ENCODE peak calls at places on chromosomes 16 and 17, in eight cellular contexts. P is right lobe of liver, X is spleen, Q is tibial nerve, H is ovary, D is IMR-90, I is gastrocnemius medialis, W is adrenal gland. U is an unnamed sample.
A peak's percentile ranks its signal among the peaks of the same experiment; 100 is the strongest.

GRCh38 chr17:19285218-19285900 is 48.2 kb downstream of the EPN2 start:
- DNase-seq in P (no peak), X (peak; percentile 74), Q (no peak), H (no peak), D (no peak), I (no peak), W (no peak), U (no peak)

GRCh38 chr17:51703364-51704341 is 443.3 kb downstream of the UTP18 start:
- DNase-seq in P (peak; percentile 71), X (no peak), Q (peak; percentile 62), H (peak; percentile 76), D (no peak), I (no peak), W (peak; percentile 70), U (peak; percentile 77)

GRCh38 chr17:50130778-50131317 is 888 bp upstream of the SAMD14 start:
- DNase-seq in P (no peak), X (no peak), Q (no peak), H (no peak), D (no peak), I (no peak), W (no peak), U (no peak)

GRCh38 chr16:17743158-17743557 is 272.4 kb upstream of the XYLT1 start:
- DNase-seq in P (no peak), X (no peak), Q (no peak), H (no peak), D (no peak), I (no peak), W (no peak), U (no peak)

GRCh38 chr16:20918486-20919239 is 18.1 kb downstream of the LYRM1 start:
- DNase-seq in P (peak; percentile 33), X (no peak), Q (peak; percentile 47), H (no peak), D (peak; percentile 35), I (peak; percentile 31), W (peak; percentile 83), U (peak; percentile 80)

GRCh38 chr16:19549688-19550087 is 5.8 kb upstream of the VPS35L start:
- DNase-seq in P (no peak), X (no peak), Q (no peak), H (no peak), D (no peak), I (no peak), W (no peak), U (no peak)

GRCh38 chr16:70158261-70158939 is 15.2 kb upstream of the CLEC18C start:
- DNase-seq in P (no peak), X (peak; percentile 62), Q (no peak), H (peak; percentile 33), D (no peak), I (no peak), W (no peak), U (no peak)

GRCh38 chr16:22743401-22743800 is 70.6 kb upstream of the HS3ST2 start:
- DNase-seq in P (no peak), X (no peak), Q (no peak), H (no peak), D (no peak), I (no peak), W (no peak), U (no peak)

GRCh38 chr16:735982-736453 is 4.8 kb downstream of the CIAO3 start:
- DNase-seq in P (no peak), X (no peak), Q (no peak), H (no peak), D (no peak), I (no peak), W (no peak), U (no peak)

GRCh38 chr16:67613808-67614207 is 31.1 kb upstream of the CARMIL2 start:
- DNase-seq in P (no peak), X (no peak), Q (no peak), H (no peak), D (no peak), I (no peak), W (no peak), U (no peak)

GRCh38 chr17:12667299-12667958 is 1.7 kb downstream of the MYOCD start:
- DNase-seq in P (no peak), X (no peak), Q (no peak), H (peak; percentile 60), D (peak; percentile 89), I (no peak), W (no peak), U (no peak)

GRCh38 chr17:31452101-31452500 is 60.6 kb downstream of the RAB11FIP4 start:
- DNase-seq in P (no peak), X (no peak), Q (no peak), H (no peak), D (peak; percentile 8), I (no peak), W (no peak), U (no peak)

GRCh38 chr17:1413281-1413791 is 13.3 kb upstream of the YWHAE start:
- DNase-seq in P (peak; percentile 85), X (peak; percentile 60), Q (peak; percentile 27), H (no peak), D (peak; percentile 86), I (peak; percentile 89), W (peak; percentile 90), U (peak; percentile 82)

GRCh38 chr16:76639685-76640289 is 362.6 kb downstream of the CNTNAP4 start:
- DNase-seq in P (peak; percentile 37), X (no peak), Q (no peak), H (no peak), D (peak; percentile 1), I (no peak), W (peak; percentile 6), U (no peak)

GRCh38 chr16:72236866-72237265 is 64.9 kb upstream of the PMFBP1 start:
- DNase-seq in P (no peak), X (no peak), Q (no peak), H (no peak), D (no peak), I (no peak), W (no peak), U (no peak)

GRCh38 chr16:29806641-29807425 is 504 bp downstream of the MAZ start:
- DNase-seq in P (peak; percentile 64), X (peak; percentile 93), Q (no peak), H (peak; percentile 79), D (no peak), I (no peak), W (peak; percentile 61), U (peak; percentile 66)

GRCh38 chr16:67881557-67882220 is 3.0 kb upstream of the NRN1L start:
- DNase-seq in P (no peak), X (peak; percentile 69), Q (no peak), H (no peak), D (no peak), I (peak; percentile 34), W (peak; percentile 93), U (no peak)

DNA sequence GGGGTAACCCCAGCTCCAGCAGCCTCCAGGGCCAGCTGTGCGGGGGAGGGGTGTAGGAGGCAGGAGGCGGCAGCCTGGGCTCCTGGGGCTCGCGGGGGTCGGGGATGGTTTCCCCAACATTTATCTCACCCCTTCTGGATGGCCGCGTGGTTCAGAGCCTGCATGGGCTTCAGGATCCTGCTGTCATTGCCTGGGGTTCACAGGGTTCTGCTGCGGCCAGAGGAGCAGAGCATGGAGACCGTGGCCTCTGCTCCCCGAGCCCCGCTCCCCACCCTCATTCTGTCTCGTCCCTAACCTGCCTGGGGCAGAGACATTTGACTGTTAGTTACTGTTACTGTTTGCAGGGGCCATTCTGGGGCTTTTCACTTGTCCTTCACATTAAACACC is 4.9 kb downstream of the MYADML2 start:
- DNase-seq in P (no peak), X (no peak), Q (no peak), H (no peak), D (no peak), I (no peak), W (no peak), U (no peak)
- H3K27ac ChIP-seq in P (no peak overlapping the region), X (no peak overlapping the region), Q (no peak overlapping the region), H (no peak overlapping the region), D (no peak overlapping the region), I (peak overlapping the region; percentile 98), W (no peak overlapping the region), U (peak overlapping the region; percentile 77)

DNA sequence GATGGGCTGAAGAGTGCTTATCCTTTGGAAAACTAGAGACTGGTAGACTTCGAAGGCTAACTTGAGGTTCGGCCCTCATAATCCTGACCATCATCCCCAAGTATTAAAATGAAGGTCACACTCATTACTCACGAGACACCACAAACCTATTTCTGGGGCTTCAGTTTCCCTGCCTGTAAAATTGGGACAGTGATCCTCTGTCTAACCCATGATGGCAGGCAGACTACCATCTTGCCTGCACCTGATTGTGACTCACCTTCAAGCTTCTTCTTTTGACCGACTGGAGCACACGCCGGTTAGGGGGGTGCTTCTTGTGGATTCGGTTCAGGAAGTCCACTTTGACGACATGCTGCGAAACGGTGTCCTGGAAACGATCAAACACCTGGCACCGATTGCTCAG is 14.2 kb upstream of the DHRS13 start:
- DNase-seq in P (no peak), X (no peak), Q (no peak), H (no peak), D (no peak), I (no peak), W (no peak), U (no peak)
- H3K36me3 ChIP-seq in P (peaks cover 73% of the 10 kb centered on the region), X (peaks cover 100% of the 10 kb centered on the region), Q (peaks cover 100% of the 10 kb centered on the region), H (no peaks in the 10 kb centered on the region), D (peaks cover 62% of the 10 kb centered on the region), I (peaks cover 5% of the 10 kb centered on the region), W (no peaks in the 10 kb centered on the region), U (peaks cover 100% of the 10 kb centered on the region)

GRCh38 chr17:35432176-35433074 is at the start of gene SLFN12:
- DNase-seq in P (no peak), X (peak; percentile 76), Q (peak; percentile 64), H (peak; percentile 62), D (peak; percentile 98), I (peak; percentile 24), W (peak; percentile 78), U (peak; percentile 63)
- TF ChIP-seq POLR2A in P (no peak), X (no peak), Q (peak; percentile 21), H (peak; percentile 17), D (peak; percentile 83), I (no peak), W (peak; percentile 78), U (peak; percentile 51)

GRCh38 chr17:57092779-57093178 is 7.7 kb downstream of the AKAP1 start:
- DNase-seq in P (no peak), X (no peak), Q (no peak), H (no peak), D (no peak), I (no peak), W (no peak), U (no peak)
- H3K27ac ChIP-seq in P (no peak overlapping the region), X (no peak overlapping the region), Q (peak overlapping the region; percentile 67), H (peak overlapping the region; percentile 56), D (no peak overlapping the region), I (peak overlapping the region; percentile 93), W (peak overlapping the region; percentile 45), U (peak overlapping the region; percentile 85)

GRCh38 chr17:43199633-43200032 is 12.0 kb upstream of the TMEM106A start:
- DNase-seq in P (no peak), X (no peak), Q (no peak), H (no peak), D (no peak), I (no peak), W (no peak), U (no peak)
- H3K36me3 ChIP-seq in P (peaks cover 97% of the 10 kb centered on the region), X (peaks cover 100% of the 10 kb centered on the region), Q (peaks cover 100% of the 10 kb centered on the region), H (no peaks in the 10 kb centered on the region), D (peaks cover 71% of the 10 kb centered on the region), I (peaks cover 5% of the 10 kb centered on the region), W (no peaks in the 10 kb centered on the region), U (peaks cover 90% of the 10 kb centered on the region)

GRCh38 chr17:63741251-63742049 is at the start of gene STRADA:
- DNase-seq in P (peak; percentile 100), X (peak; percentile 100), Q (peak; percentile 94), H (peak; percentile 98), D (peak; percentile 95), I (peak; percentile 98), W (peak; percentile 98), U (peak; percentile 99)
- TF ChIP-seq POLR2A in P (peak; percentile 89), X (peak; percentile 79), Q (peak; percentile 49), H (peak; percentile 74), D (peak; percentile 53), I (peak; percentile 58), W (peak; percentile 93), U (peak; percentile 86)

U was measured in heart left ventricle.